ENCODE peak calls at places on chromosomes 4 and X, in nine cellular contexts. D is HCT116, Q is brain microvascular endothelial cell, P is tibial artery, W is breast epithelium, T is GM23338, K is neuronal stem cell, L is suprapubic skin, U is transverse colon. E is an unnamed sample. For H3K27me3, the result is how much of the 10 kb centered on the place peaks cover.

GRCh38 chr4:139749313-139749712 is 83.7 kb downstream of the MGST2 start:
- DNase-seq in D (no peak), Q (no peak), P (no peak), W (no peak), T (no peak), K (no peak), L (no peak), U (no peak), E (no peak)

GRCh38 chr4:88320174-88320779 is 35.9 kb upstream of the PPM1K start:
- DNase-seq in D (no peak), Q (peak), P (no peak), W (no peak), T (peak), K (no peak), L (no peak), U (no peak), E (no peak)

GRCh38 chr4:121408-122084 is 2.8 kb upstream of the ZNF718 start:
- DNase-seq in D (no peak), Q (no peak), P (no peak), W (no peak), T (no peak), K (no peak), L (no peak), U (no peak), E (no peak)

GRCh38 chrX:41332408-41332987 is 1.5 kb upstream of the DDX3X start:
- DNase-seq in D (no peak), Q (peak), P (no peak), W (peak), T (peak), K (no peak), L (no peak), U (peak), E (no peak)

GRCh38 chrX:57929373-57929772 is 19.1 kb upstream of the ZXDA start:
- DNase-seq in D (peak), Q (no peak), P (no peak), W (no peak), T (peak), K (no peak), L (no peak), U (no peak), E (no peak)

GRCh38 chrX:38117485-38117884 is 103.2 kb downstream of the SRPX start:
- DNase-seq in D (no peak), Q (no peak), P (no peak), W (no peak), T (no peak), K (no peak), L (no peak), U (no peak), E (no peak)

GRCh38 chrX:8183281-8183680 is 12.2 kb upstream of the VCX2 start:
- DNase-seq in D (no peak), Q (no peak), P (no peak), W (no peak), T (no peak), K (no peak), L (no peak), U (no peak), E (no peak)

GRCh38 chrX:17242470-17242869 is 132.5 kb upstream of the NHS start:
- DNase-seq in D (peak), Q (peak), P (peak), W (no peak), T (peak), K (peak), L (no peak), U (peak), E (peak)

GRCh38 chr4:187125062-187125461 is 401.4 kb upstream of the FAT1 start:
- DNase-seq in D (no peak), Q (no peak), P (no peak), W (no peak), T (no peak), K (no peak), L (no peak), U (no peak), E (no peak)

GRCh38 chr4:153502584-153502983 is 36.4 kb downstream of the TMEM131L start:
- DNase-seq in D (no peak), Q (no peak), P (no peak), W (no peak), T (no peak), K (no peak), L (no peak), U (no peak), E (no peak)

GRCh38 chrX:13965531-13965930 is 64.2 kb downstream of the GEMIN8 start:
- DNase-seq in D (no peak), Q (no peak), P (no peak), W (no peak), T (peak), K (no peak), L (no peak), U (no peak), E (no peak)

GRCh38 chr4:139453041-139453370 is 915 bp upstream of the RAB33B start:
- DNase-seq in D (no peak), Q (peak), P (no peak), W (no peak), T (peak), K (no peak), L (no peak), U (peak), E (no peak)

GRCh38 chr4:3418029-3418762 is 23.6 kb upstream of the HGFAC start:
- DNase-seq in D (no peak), Q (no peak), P (peak), W (no peak), T (peak), K (no peak), L (peak), U (no peak), E (peak)
- H3K27ac ChIP-seq in D (no peak), Q (no peak), P (no peak), W (no peak), T (no peak), K (no peak), L (no peak), U (no peak), E (no peak)

GRCh38 chr4:180766903-180767302 is 1476.3 kb upstream of the TENM3 start:
- DNase-seq in D (no peak), Q (no peak), P (no peak), W (no peak), T (no peak), K (no peak), L (no peak), U (no peak), E (no peak)
- H3K27me3 ChIP-seq in D (under half), Q (under half), P (under half), W (under half), T (under half), K (under half), L (under half), U (under half), E (under half)

DNA sequence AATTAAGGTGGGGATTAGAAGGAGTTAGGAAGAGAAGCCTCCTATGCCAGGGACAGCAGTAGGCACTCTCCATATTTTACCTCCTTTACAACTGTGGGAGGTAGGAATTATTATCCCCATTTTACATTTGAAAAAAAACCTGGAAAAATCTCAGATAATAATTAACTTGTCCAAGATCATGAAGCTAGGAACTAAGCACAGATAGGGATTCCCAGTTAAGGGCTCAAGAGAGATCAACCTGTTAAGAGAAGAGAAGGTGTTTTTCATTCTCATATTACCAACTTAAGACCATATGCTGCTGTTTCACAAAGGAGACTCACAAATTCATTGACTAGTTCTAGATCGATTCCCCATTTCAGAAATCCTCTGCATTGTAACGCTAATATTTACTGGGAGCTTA is 16.1 kb upstream of the FAM47E start:
- DNase-seq in D (no peak), Q (no peak), P (no peak), W (no peak), T (no peak), K (no peak), L (no peak), U (no peak), E (no peak)
- H3K27ac ChIP-seq in D (peak), Q (no peak), P (no peak), W (peak), T (peak), K (no peak), L (peak), U (peak), E (no peak)

GRCh38 chr4:1492636-1493539 is 86.6 kb upstream of the NKX1-1 start:
- DNase-seq in D (no peak), Q (no peak), P (peak), W (no peak), T (no peak), K (no peak), L (no peak), U (no peak), E (peak)
- H3K27me3 ChIP-seq in D (under half), Q (under half), P (half or more), W (under half), T (under half), K (under half), L (half or more), U (half or more), E (half or more)

DNA sequence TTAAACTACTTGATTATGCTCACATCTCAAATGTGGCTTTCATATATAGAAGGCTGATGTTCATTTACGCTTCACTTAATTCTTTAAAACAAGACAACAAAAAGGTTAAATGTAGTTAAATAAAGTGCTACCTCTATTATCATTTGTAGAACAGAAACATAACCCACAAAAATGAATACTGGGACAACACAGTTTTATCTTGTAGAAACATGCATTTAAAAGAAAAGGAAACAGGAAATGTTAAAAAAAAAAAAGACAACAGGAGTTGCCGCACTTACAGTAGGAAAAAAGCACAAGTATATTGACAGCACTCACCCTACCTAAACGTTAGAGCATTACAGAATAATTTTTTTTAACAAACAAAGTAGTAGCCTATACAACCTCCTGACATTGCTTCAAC is 4.9 kb downstream of the THOC2 start:
- DNase-seq in D (no peak), Q (no peak), P (no peak), W (no peak), T (no peak), K (no peak), L (no peak), U (no peak), E (no peak)
- H3K27ac ChIP-seq in D (no peak), Q (no peak), P (no peak), W (no peak), T (no peak), K (no peak), L (no peak), U (no peak), E (no peak)

DNA sequence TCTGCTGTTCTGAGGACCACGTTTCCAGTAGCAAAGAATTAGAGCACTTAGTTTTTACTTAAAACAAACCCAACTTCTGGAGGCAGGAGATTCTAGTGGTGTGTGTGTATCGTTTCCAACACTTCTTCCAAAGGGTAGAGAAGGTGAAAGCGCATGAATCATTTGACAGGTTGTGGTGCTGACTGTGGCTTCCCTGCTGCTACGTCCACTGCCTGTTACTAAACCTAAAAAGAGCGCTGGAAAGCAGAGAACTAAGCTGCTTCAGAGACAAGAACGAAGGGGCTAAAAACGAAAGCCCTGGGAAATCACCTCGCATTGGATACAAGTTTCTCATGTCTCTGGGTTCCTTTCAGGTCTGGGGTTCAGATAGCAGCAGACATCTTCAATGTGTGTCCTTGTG is 4.6 kb upstream of the HELT start:
- DNase-seq in D (no peak), Q (no peak), P (no peak), W (no peak), T (no peak), K (no peak), L (no peak), U (no peak), E (no peak)
- H3K27me3 ChIP-seq in D (under half), Q (half or more), P (half or more), W (under half), T (half or more), K (under half), L (half or more), U (half or more), E (under half)

GRCh38 chr4:41157009-41157408 is 57.3 kb downstream of the APBB2 start:
- DNase-seq in D (no peak), Q (no peak), P (no peak), W (no peak), T (no peak), K (no peak), L (no peak), U (peak), E (peak)
- H3K27ac ChIP-seq in D (peak), Q (peak), P (peak), W (no peak), T (no peak), K (no peak), L (no peak), U (no peak), E (no peak)

E was measured in WERI-Rb-1.